ENCODE peak calls at places on chromosomes 13 and 19, in six cellular contexts. B is BE2C; G is naive thymus-derived CD4-positive, alpha-beta T cell; X is endothelial cell of umbilical vein; A is Peyer's patch; P is cardiac muscle cell. Y is an unnamed sample. For H3K9me3, the result is how much of the 10 kb centered on the place peaks cover.

GRCh38 chr13:50588736-50589135 is 254.8 kb downstream of the DLEU7 start:
- DNase-seq in B (no peak), G (no peak), X (no peak), A (no peak), P (no peak), Y (no peak)

GRCh38 chr19:39342647-39343305 is 555 bp downstream of the SAMD4B start:
- DNase-seq in B (no peak), G (no peak), X (no peak), A (no peak), P (peak), Y (peak)

GRCh38 chr13:35865341-35866240 is 265.6 kb downstream of the DCLK1 start:
- DNase-seq in B (no peak), G (no peak), X (no peak), A (no peak), P (no peak), Y (no peak)

GRCh38 chr13:70816853-70817252 is 708.6 kb upstream of the KLHL1 start:
- DNase-seq in B (no peak), G (no peak), X (no peak), A (no peak), P (no peak), Y (no peak)

GRCh38 chr19:35931874-35932202 is 4.3 kb upstream of the LRFN3 start:
- DNase-seq in B (no peak), G (no peak), X (no peak), A (no peak), P (no peak), Y (no peak)

GRCh38 chr13:105442941-105443340 is 1092.5 kb downstream of the EFNB2 start:
- DNase-seq in B (no peak), G (no peak), X (peak), A (no peak), P (no peak), Y (no peak)

GRCh38 chr13:111283991-111284390 is 36.5 kb upstream of the TEX29 start:
- DNase-seq in B (no peak), G (no peak), X (no peak), A (no peak), P (no peak), Y (no peak)

GRCh38 chr13:100334209-100334608 is 245.3 kb downstream of the PCCA start:
- DNase-seq in B (no peak), G (no peak), X (no peak), A (no peak), P (no peak), Y (no peak)

GRCh38 chr19:30144794-30145193 is 202.8 kb downstream of the URI1 start:
- DNase-seq in B (no peak), G (no peak), X (no peak), A (no peak), P (no peak), Y (no peak)

GRCh38 chr13:32314968-32315254 is 252 bp downstream of the ZAR1L start:
- DNase-seq in B (peak), G (peak), X (no peak), A (peak), P (peak), Y (peak)

GRCh38 chr19:52748336-52748950 is 13.6 kb upstream of the ZNF611 start:
- DNase-seq in B (no peak), G (peak), X (peak), A (no peak), P (peak), Y (peak)

GRCh38 chr13:30466358-30466714 is 600 bp upstream of the HMGB1 start:
- DNase-seq in B (peak), G (no peak), X (no peak), A (no peak), P (peak), Y (peak)

GRCh38 chr19:3670796-3671679 is 29.2 kb downstream of the PIP5K1C start:
- DNase-seq in B (no peak), G (no peak), X (peak), A (no peak), P (no peak), Y (no peak)

DNA sequence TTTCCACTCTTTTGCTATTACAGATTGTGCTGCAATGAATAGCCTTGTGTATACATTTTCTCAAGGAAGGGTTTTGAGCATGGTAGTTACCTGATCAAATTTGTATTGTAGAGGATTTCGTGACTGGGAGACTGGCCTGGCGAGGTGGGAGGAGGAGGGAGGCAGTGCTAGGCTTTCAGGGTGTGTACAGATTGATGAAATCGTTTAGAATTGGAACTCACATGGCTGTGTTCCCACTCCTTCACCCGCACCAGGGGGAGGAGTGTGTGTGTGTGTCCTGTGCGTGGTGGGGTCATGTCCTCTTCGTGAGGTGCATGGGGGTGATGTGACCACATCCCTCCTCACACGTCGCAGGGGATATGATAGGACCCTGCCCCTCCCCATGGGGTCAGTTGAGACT is 8.3 kb downstream of the PGLYRP1 start:
- DNase-seq in B (no peak), G (no peak), X (no peak), A (no peak), P (no peak), Y (no peak)
- H3K4me3 ChIP-seq in B (peak), G (no peak), X (no peak), A (peak), P (peak), Y (no peak)

GRCh38 chr19:58063712-58064111 is 4.6 kb downstream of the ZNF135 start:
- DNase-seq in B (no peak), G (no peak), X (no peak), A (no peak), P (no peak), Y (no peak)

GRCh38 chr19:58067240-58067912 is 8.3 kb downstream of the ZNF135 start:
- DNase-seq in B (no peak), G (no peak), X (no peak), A (no peak), P (no peak), Y (no peak)
- H3K9me3 ChIP-seq in B (under half), G (half or more), X (under half), A (under half), P (under half), Y (under half)

DNA sequence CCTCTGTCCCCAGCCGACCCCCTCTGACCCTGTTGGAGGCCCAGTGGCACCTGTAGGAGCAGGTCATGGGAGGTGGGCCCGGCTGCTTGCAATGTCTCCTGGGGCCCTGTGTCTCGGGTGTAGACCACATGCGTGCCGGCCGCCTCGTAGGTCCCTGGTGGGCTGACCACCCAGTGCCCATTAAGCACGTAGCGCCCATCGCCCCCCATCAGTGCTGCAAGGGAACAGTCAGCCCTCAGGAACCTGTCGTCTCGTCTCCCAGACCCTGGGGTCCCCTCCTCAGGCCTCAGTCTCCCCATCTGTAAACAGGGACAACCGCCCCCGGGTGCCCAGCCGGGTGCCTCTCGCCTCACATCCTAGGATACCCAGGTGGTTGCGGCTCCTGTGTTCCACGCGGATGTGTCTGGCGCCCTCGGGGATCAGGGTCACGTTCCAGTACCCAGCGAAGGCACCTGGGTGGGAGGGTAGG is 5.6 kb downstream of the ADAMTSL5 start:
- DNase-seq in B (no peak), G (no peak), X (no peak), A (no peak), P (no peak), Y (no peak)
- H3K4me3 ChIP-seq in B (no peak), G (peak), X (no peak), A (peak), P (no peak), Y (peak)

GRCh38 chr19:50551713-50552187 is 16.5 kb downstream of the LRRC4B start:
- DNase-seq in B (no peak), G (no peak), X (no peak), A (no peak), P (no peak), Y (no peak)

GRCh38 chr19:50552540-50552939 is 15.7 kb downstream of the LRRC4B start:
- DNase-seq in B (no peak), G (no peak), X (no peak), A (no peak), P (no peak), Y (no peak)

GRCh38 chr19:50555033-50555432 is 13.2 kb downstream of the LRRC4B start:
- DNase-seq in B (no peak), G (no peak), X (no peak), A (no peak), P (no peak), Y (no peak)

GRCh38 chr19:50554212-50554611 is 14.0 kb downstream of the LRRC4B start:
- DNase-seq in B (no peak), G (no peak), X (no peak), A (no peak), P (no peak), Y (no peak)

DNA sequence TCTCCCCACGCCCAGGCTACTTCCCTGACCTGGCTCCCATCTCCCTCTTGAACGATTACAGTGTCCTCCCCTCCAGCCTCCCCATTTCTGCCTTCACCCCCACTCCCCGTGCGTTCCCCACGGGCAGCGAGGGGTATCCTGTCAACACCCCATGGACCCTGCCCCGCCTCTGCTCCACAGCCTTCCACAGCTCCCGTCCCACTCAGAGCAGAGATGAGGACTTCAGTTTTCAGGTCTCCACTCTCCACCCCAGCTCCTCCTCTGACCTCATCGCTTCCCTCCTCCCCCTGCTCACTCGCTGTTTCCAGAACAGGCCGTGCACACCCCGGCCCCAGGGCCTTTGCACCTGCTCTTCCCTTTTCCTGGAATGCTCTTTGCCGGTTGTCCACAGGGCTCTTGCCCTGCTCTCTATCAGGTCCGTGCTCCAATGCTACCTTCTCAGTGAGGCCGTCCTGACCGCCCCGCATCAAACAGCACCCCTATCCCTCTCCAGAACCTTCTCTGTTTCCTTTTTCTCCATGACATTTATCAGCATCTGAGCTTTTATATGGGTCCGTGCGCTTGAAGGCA is 15.0 kb downstream of the LRRC4B start:
- DNase-seq in B (no peak), G (no peak), X (no peak), A (no peak), P (no peak), Y (no peak)
- H3K9me3 ChIP-seq in B (under half), G (under half), X (under half), A (under half), P (under half), Y (under half)